ENCODE peak calls at places on chromosomes 5 and 9, in eight cellular contexts. W, D, S, F, U, O, M and J are unnamed samples.

GRCh38 chr5:10301266-10301665 is 6.4 kb downstream of the CMBL start:
- DNase-seq in U (no peak), S (no peak), D (no peak), W (no peak), O (no peak), F (no peak), M (no peak), J (no peak)

GRCh38 chr9:29319727-29320513 is 1746.6 kb upstream of the C9orf72 start:
- DNase-seq in O (no peak), S (no peak), F (no peak), M (peak; percentile 3), W (no peak), D (no peak), U (no peak), J (no peak)

GRCh38 chr9:85377751-85378289 is 363.9 kb downstream of the AGTPBP1 start:
- DNase-seq in F (no peak), S (peak; percentile 22), D (no peak), M (no peak), O (no peak), W (no peak), U (peak; percentile 45), J (no peak)

GRCh38 chr5:168747987-168748777 is 169.0 kb upstream of the PANK3 start:
- DNase-seq in F (no peak), M (no peak), S (peak; percentile 93), U (peak; percentile 13), D (peak; percentile 55), W (no peak), O (peak; percentile 89), J (peak; percentile 90)

GRCh38 chr9:83435301-83435700 is 102.9 kb downstream of the FRMD3 start:
- DNase-seq in S (no peak), W (no peak), F (no peak), O (no peak), D (no peak), M (no peak), U (no peak), J (no peak)

GRCh38 chr5:153896701-153897100 is 142.0 kb downstream of the FAM114A2 start:
- DNase-seq in W (no peak), F (no peak), M (peak; percentile 45), U (peak; percentile 47), S (no peak), D (no peak), O (no peak), J (no peak)

GRCh38 chr9:125189011-125189360 is 617 bp downstream of the PPP6C start:
- DNase-seq in W (no peak), M (no peak), S (peak; percentile 47), D (peak; percentile 65), F (peak; percentile 25), U (no peak), O (peak; percentile 38), J (peak; percentile 32)

GRCh38 chr5:204966-205670 is 12.8 kb downstream of the CCDC127 start:
- DNase-seq in F (no peak), O (no peak), M (no peak), W (no peak), D (no peak), S (no peak), U (no peak), J (no peak)